ENCODE peak calls at places on chromosome 15, in five cellular contexts. One of them, this sample, is unnamed.

GRCh38 chr15:69987492-69988482 is 109.9 kb downstream of the TLE3 start:
- DNase-seq in sigmoid colon: no peak
- DNase-seq in stomach: no peak
- DNase-seq in upper lobe of left lung: no peak
- DNase-seq in A549: no peak
- DNase-seq in this sample: no peak

GRCh38 chr15:56719774-56720555 is 13.3 kb downstream of the ZNF280D start:
- DNase-seq in sigmoid colon: no peak
- DNase-seq in stomach: no peak
- DNase-seq in upper lobe of left lung: no peak
- DNase-seq in A549: no peak
- DNase-seq in this sample: no peak

GRCh38 chr15:89206908-89207331 is 14.5 kb downstream of the RLBP1 start:
- DNase-seq in sigmoid colon: peak; percentile 84
- DNase-seq in stomach: peak; percentile 78
- DNase-seq in upper lobe of left lung: peak; percentile 85
- DNase-seq in A549: peak; percentile 99
- DNase-seq in this sample: peak; percentile 88

GRCh38 chr15:89751748-89752147 is 699 bp upstream of the MESP1 start:
- DNase-seq in sigmoid colon: no peak
- DNase-seq in stomach: peak; percentile 86
- DNase-seq in upper lobe of left lung: peak; percentile 62
- DNase-seq in A549: no peak
- DNase-seq in this sample: no peak

GRCh38 chr15:61339526-61339925 is 110.4 kb upstream of the RORA start:
- DNase-seq in sigmoid colon: no peak
- DNase-seq in stomach: no peak
- DNase-seq in upper lobe of left lung: no peak
- DNase-seq in A549: no peak
- DNase-seq in this sample: no peak

GRCh38 chr15:57685719-57686118 is 20.8 kb upstream of the POLR2M start:
- DNase-seq in sigmoid colon: no peak
- DNase-seq in stomach: no peak
- DNase-seq in upper lobe of left lung: no peak
- DNase-seq in A549: no peak
- DNase-seq in this sample: no peak

GRCh38 chr15:70182858-70183695 is 85.4 kb upstream of the TLE3 start:
- DNase-seq in sigmoid colon: peak; percentile 20
- DNase-seq in stomach: no peak
- DNase-seq in upper lobe of left lung: no peak
- DNase-seq in A549: peak; percentile 41
- DNase-seq in this sample: no peak

GRCh38 chr15:93974804-93975481 is 256.4 kb upstream of the MCTP2 start:
- DNase-seq in sigmoid colon: no peak
- DNase-seq in stomach: no peak
- DNase-seq in upper lobe of left lung: no peak
- DNase-seq in A549: peak; percentile 2
- DNase-seq in this sample: no peak

GRCh38 chr15:98807262-98807661 is 158.9 kb downstream of the IGF1R start:
- DNase-seq in sigmoid colon: no peak
- DNase-seq in stomach: no peak
- DNase-seq in upper lobe of left lung: no peak
- DNase-seq in A549: no peak
- DNase-seq in this sample: no peak

GRCh38 chr15:55574096-55574495 is 14.0 kb downstream of the PYGO1 start:
- DNase-seq in sigmoid colon: no peak
- DNase-seq in stomach: no peak
- DNase-seq in upper lobe of left lung: no peak
- DNase-seq in A549: no peak
- DNase-seq in this sample: no peak

GRCh38 chr15:98981851-98982722 is 25.5 kb downstream of the PGPEP1L start:
- DNase-seq in sigmoid colon: no peak
- DNase-seq in stomach: no peak
- DNase-seq in upper lobe of left lung: no peak
- DNase-seq in A549: no peak
- DNase-seq in this sample: no peak

GRCh38 chr15:52093539-52094502 is 18.8 kb downstream of the BCL2L10 start:
- DNase-seq in sigmoid colon: peak; percentile 78
- DNase-seq in stomach: no peak
- DNase-seq in upper lobe of left lung: no peak
- DNase-seq in A549: peak; percentile 46
- DNase-seq in this sample: peak; percentile 88

GRCh38 chr15:50219820-50220219 is 37.8 kb downstream of the SLC27A2 start:
- DNase-seq in sigmoid colon: no peak
- DNase-seq in stomach: no peak
- DNase-seq in upper lobe of left lung: no peak
- DNase-seq in A549: no peak
- DNase-seq in this sample: no peak

GRCh38 chr15:70412717-70413266 is 315.1 kb upstream of the TLE3 start:
- DNase-seq in sigmoid colon: no peak
- DNase-seq in stomach: no peak
- DNase-seq in upper lobe of left lung: no peak
- DNase-seq in A549: no peak
- DNase-seq in this sample: no peak

GRCh38 chr15:67783303-67783702 is 42.0 kb upstream of the SKOR1 start:
- DNase-seq in sigmoid colon: no peak
- DNase-seq in stomach: no peak
- DNase-seq in upper lobe of left lung: no peak
- DNase-seq in A549: no peak
- DNase-seq in this sample: no peak

GRCh38 chr15:78223396-78224023 is 10.9 kb downstream of the ACSBG1 start:
- DNase-seq in sigmoid colon: no peak
- DNase-seq in stomach: no peak
- DNase-seq in upper lobe of left lung: no peak
- DNase-seq in A549: no peak
- DNase-seq in this sample: no peak

GRCh38 chr15:64125978-64126377 is 25.6 kb upstream of the SNX22 start:
- DNase-seq in sigmoid colon: no peak
- DNase-seq in stomach: no peak
- DNase-seq in upper lobe of left lung: no peak
- DNase-seq in A549: no peak
- DNase-seq in this sample: no peak

GRCh38 chr15:97517726-97518125 is 442.8 kb upstream of the ARRDC4 start:
- DNase-seq in sigmoid colon: no peak
- DNase-seq in stomach: no peak
- DNase-seq in upper lobe of left lung: no peak
- DNase-seq in A549: no peak
- DNase-seq in this sample: no peak
- H3K27ac ChIP-seq in sigmoid colon: no peak overlapping the region
- H3K27ac ChIP-seq in stomach: no peak overlapping the region
- H3K27ac ChIP-seq in upper lobe of left lung: no peak overlapping the region
- H3K27ac ChIP-seq in A549: no peak overlapping the region
- H3K27ac ChIP-seq in this sample: no peak overlapping the region

GRCh38 chr15:25718597-25718996 is 144.5 kb downstream of the ATP10A start:
- DNase-seq in sigmoid colon: peak; percentile 40
- DNase-seq in stomach: no peak
- DNase-seq in upper lobe of left lung: no peak
- DNase-seq in A549: no peak
- DNase-seq in this sample: peak; percentile 63

GRCh38 chr15:25716414-25717102 is 146.6 kb downstream of the ATP10A start:
- DNase-seq in sigmoid colon: peak; percentile 57
- DNase-seq in stomach: no peak
- DNase-seq in upper lobe of left lung: no peak
- DNase-seq in A549: no peak
- DNase-seq in this sample: no peak

GRCh38 chr15:25717116-25717755 is 145.9 kb downstream of the ATP10A start:
- DNase-seq in sigmoid colon: peak; percentile 13
- DNase-seq in stomach: no peak
- DNase-seq in upper lobe of left lung: no peak
- DNase-seq in A549: no peak
- DNase-seq in this sample: no peak

GRCh38 chr15:25717861-25718504 is 145.1 kb downstream of the ATP10A start:
- DNase-seq in sigmoid colon: peak; percentile 55
- DNase-seq in stomach: no peak
- DNase-seq in upper lobe of left lung: no peak
- DNase-seq in A549: no peak
- DNase-seq in this sample: no peak

GRCh38 chr15:25719101-25719985 is 143.8 kb downstream of the ATP10A start:
- DNase-seq in sigmoid colon: peak; percentile 58
- DNase-seq in stomach: no peak
- DNase-seq in upper lobe of left lung: no peak
- DNase-seq in A549: no peak
- DNase-seq in this sample: no peak
- H3K4me3 ChIP-seq in sigmoid colon: no peak overlapping the region
- H3K4me3 ChIP-seq in stomach: no peak overlapping the region
- H3K4me3 ChIP-seq in upper lobe of left lung: no peak overlapping the region
- H3K4me3 ChIP-seq in A549: no peak overlapping the region
- H3K4me3 ChIP-seq in this sample: no peak overlapping the region

DNA sequence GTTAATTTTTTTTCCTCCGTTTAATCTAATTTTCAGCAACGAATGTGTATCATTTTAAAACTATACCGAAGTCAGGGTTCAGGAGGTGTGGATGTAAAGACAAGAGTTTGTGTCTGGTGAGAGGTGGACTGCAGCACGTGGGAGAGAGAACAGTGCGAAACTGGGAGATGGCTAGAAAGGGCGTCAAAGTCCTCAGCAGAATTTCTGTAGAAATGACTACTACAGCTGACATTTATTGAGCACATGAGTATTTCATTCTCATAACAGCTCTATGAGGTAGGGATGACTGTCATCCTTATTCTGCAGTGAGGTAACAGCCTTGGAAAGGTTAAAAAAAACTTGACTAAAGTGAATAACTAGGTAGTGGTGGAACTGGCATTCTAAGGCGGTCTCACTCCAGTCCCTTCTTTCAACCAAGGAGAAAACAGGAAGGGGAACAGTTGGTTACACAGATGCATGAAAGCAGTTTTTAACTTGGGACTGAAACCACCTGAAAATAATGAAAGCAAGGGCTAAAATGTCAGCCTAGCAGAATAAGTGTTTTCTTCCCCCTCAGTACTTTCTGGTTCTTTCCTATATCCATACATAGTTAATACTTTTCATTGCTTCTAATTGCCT is 611 bp upstream of the AVEN start:
- DNase-seq in sigmoid colon: no peak
- DNase-seq in stomach: no peak
- DNase-seq in upper lobe of left lung: no peak
- DNase-seq in A549: no peak
- DNase-seq in this sample: no peak
- TF ChIP-seq EP300 in sigmoid colon: no peak
- TF ChIP-seq EP300 in stomach: no peak
- TF ChIP-seq EP300 in upper lobe of left lung: no peak
- TF ChIP-seq EP300 in A549: no peak
- TF ChIP-seq EP300 in this sample: no peak

GRCh38 chr15:92653836-92654524 is 1.6 kb downstream of the FAM174B start:
- DNase-seq in sigmoid colon: peak; percentile 76
- DNase-seq in stomach: peak; percentile 80
- DNase-seq in upper lobe of left lung: peak; percentile 77
- DNase-seq in A549: no peak
- DNase-seq in this sample: no peak
- H3K27ac ChIP-seq in sigmoid colon: peak overlapping the region; percentile 41
- H3K27ac ChIP-seq in stomach: peak overlapping the region; percentile 90
- H3K27ac ChIP-seq in upper lobe of left lung: peak overlapping the region; percentile 44
- H3K27ac ChIP-seq in A549: no peak overlapping the region
- H3K27ac ChIP-seq in this sample: peak overlapping the region; percentile 40

GRCh38 chr15:85327820-85328219 is 52.6 kb upstream of the AKAP13 start:
- DNase-seq in sigmoid colon: no peak
- DNase-seq in stomach: no peak
- DNase-seq in upper lobe of left lung: no peak
- DNase-seq in A549: no peak
- DNase-seq in this sample: no peak
- H3K4me3 ChIP-seq in sigmoid colon: no peak overlapping the region
- H3K4me3 ChIP-seq in stomach: no peak overlapping the region
- H3K4me3 ChIP-seq in upper lobe of left lung: no peak overlapping the region
- H3K4me3 ChIP-seq in A549: no peak overlapping the region
- H3K4me3 ChIP-seq in this sample: no peak overlapping the region

GRCh38 chr15:25737218-25737643 is 125.9 kb downstream of the ATP10A start:
- DNase-seq in sigmoid colon: peak; percentile 57
- DNase-seq in stomach: no peak
- DNase-seq in upper lobe of left lung: no peak
- DNase-seq in A549: no peak
- DNase-seq in this sample: no peak
- TF ChIP-seq EP300 in sigmoid colon: peak; percentile 63
- TF ChIP-seq EP300 in stomach: peak; percentile 88
- TF ChIP-seq EP300 in upper lobe of left lung: peak; percentile 39
- TF ChIP-seq EP300 in A549: no peak
- TF ChIP-seq EP300 in this sample: peak; percentile 91